ENCODE peak calls at places on chromosome 22, in six cellular contexts. A is non-pigmented ciliary epithelial cell; T is ecto neural progenitor cell; G is stimulated activated CD4-positive, alpha-beta T cell treated with anti-CD3 and anti-CD28 coated beads, Interleukin-12 subunit alpha, Interleukin-12 subunit beta, amount 100 ng/mL, for 48 hours; O is stimulated activated CD8-positive, alpha-beta memory T cell treated with anti-CD3 and anti-CD28 coated beads, Interleukin-15, amount 100 ng/mL, for 24 hours; Z is mesenteric fat pad. W is an unnamed sample.

GRCh38 chr22:31055322-31056159 is 25.6 kb upstream of the SMTN start:
- DNase-seq in A (peak), T (peak), G (no peak), O (no peak), Z (peak), W (no peak)

GRCh38 chr22:22156716-22157499 is 87.7 kb upstream of the VPREB1 start:
- DNase-seq in A (peak), T (no peak), G (peak), O (no peak), Z (no peak), W (peak)

GRCh38 chr22:35896306-35896705 is 132.3 kb downstream of the RBFOX2 start:
- DNase-seq in A (no peak), T (no peak), G (no peak), O (no peak), Z (no peak), W (no peak)

GRCh38 chr22:38221908-38222796 is 20.4 kb downstream of the MAFF start:
- DNase-seq in A (no peak), T (no peak), G (no peak), O (no peak), Z (no peak), W (no peak)

GRCh38 chr22:17430298-17430900 is 61.1 kb downstream of the CECR2 start:
- DNase-seq in A (no peak), T (no peak), G (no peak), O (no peak), Z (no peak), W (no peak)

GRCh38 chr22:33984741-33985287 is 64.5 kb upstream of the LARGE1 start:
- DNase-seq in A (no peak), T (no peak), G (no peak), O (no peak), Z (no peak), W (no peak)

GRCh38 chr22:32564170-32565001 is 89.8 kb downstream of the FBXO7 start:
- DNase-seq in A (no peak), T (no peak), G (no peak), O (no peak), Z (peak), W (no peak)

GRCh38 chr22:50627452-50627913 is 469 bp downstream of the ARSA start:
- DNase-seq in A (no peak), T (no peak), G (no peak), O (no peak), Z (no peak), W (no peak)

GRCh38 chr22:20001082-20001638 is 15.5 kb downstream of the ARVCF start:
- DNase-seq in A (no peak), T (no peak), G (no peak), O (no peak), Z (no peak), W (no peak)

GRCh38 chr22:30453731-30454510 is 17.9 kb downstream of the SEC14L3 start:
- DNase-seq in A (no peak), T (no peak), G (no peak), O (no peak), Z (no peak), W (peak)

GRCh38 chr22:44441401-44442185 is 56.4 kb downstream of the RTL6 start:
- DNase-seq in A (no peak), T (peak), G (no peak), O (no peak), Z (peak), W (no peak)

GRCh38 chr22:23517804-23518380 is 62.2 kb downstream of the IGLL1 start:
- DNase-seq in A (no peak), T (no peak), G (no peak), O (no peak), Z (no peak), W (no peak)

GRCh38 chr22:30701872-30702271 is 7.2 kb downstream of the OSBP2 start:
- DNase-seq in A (no peak), T (no peak), G (no peak), O (no peak), Z (peak), W (no peak)

GRCh38 chr22:19289475-19290161 is 1.9 kb downstream of the CLTCL1 start:
- DNase-seq in A (peak), T (no peak), G (no peak), O (no peak), Z (no peak), W (no peak)

GRCh38 chr22:30294066-30294465 is 4.8 kb upstream of the CASTOR1 start:
- DNase-seq in A (no peak), T (no peak), G (no peak), O (no peak), Z (no peak), W (no peak)

GRCh38 chr22:32852346-32853251 is 51.1 kb downstream of the TIMP3 start:
- DNase-seq in A (no peak), T (no peak), G (no peak), O (no peak), Z (no peak), W (no peak)

GRCh38 chr22:38872172-38872830 is at the start of gene CBX6:
- DNase-seq in A (no peak), T (peak), G (peak), O (peak), Z (peak), W (peak)

GRCh38 chr22:32745251-32745995 is 56.1 kb upstream of the TIMP3 start:
- DNase-seq in A (no peak), T (peak), G (no peak), O (no peak), Z (no peak), W (no peak)

GRCh38 chr22:20199906-20200305 is 49.1 kb upstream of the CCDC188 start:
- DNase-seq in A (no peak), T (no peak), G (no peak), O (no peak), Z (no peak), W (no peak)

GRCh38 chr22:17903564-17904295 is 120.6 kb downstream of the MICAL3 start:
- DNase-seq in A (no peak), T (peak), G (no peak), O (no peak), Z (no peak), W (no peak)

GRCh38 chr22:44309137-44309536 is 3.6 kb downstream of the SHISAL1 start:
- DNase-seq in A (peak), T (no peak), G (no peak), O (no peak), Z (no peak), W (no peak)

GRCh38 chr22:25364736-25365241 is 145.3 kb downstream of the CRYBB2 start:
- DNase-seq in A (no peak), T (no peak), G (no peak), O (no peak), Z (no peak), W (no peak)

GRCh38 chr22:44483878-44484277 is 14.2 kb downstream of the RTL6 start:
- DNase-seq in A (no peak), T (no peak), G (no peak), O (no peak), Z (no peak), W (no peak)

GRCh38 chr22:29689872-29690213 is 30.0 kb upstream of the CABP7 start:
- DNase-seq in A (no peak), T (peak), G (peak), O (no peak), Z (no peak), W (no peak)

GRCh38 chr22:24001314-24001713 is 3.9 kb downstream of the GSTT4 start:
- DNase-seq in A (no peak), T (no peak), G (no peak), O (no peak), Z (no peak), W (no peak)

GRCh38 chr22:24247564-24248344 is 2.9 kb upstream of the GGT5 start:
- DNase-seq in A (peak), T (peak), G (no peak), O (no peak), Z (peak), W (no peak)

GRCh38 chr22:48919187-48919590 is 908.5 kb downstream of the BRD1 start:
- DNase-seq in A (no peak), T (peak), G (no peak), O (no peak), Z (no peak), W (no peak)

GRCh38 chr22:31104869-31105268 is 2.5 kb downstream of the SELENOM start:
- DNase-seq in A (no peak), T (peak), G (no peak), O (no peak), Z (no peak), W (no peak)

GRCh38 chr22:33897621-33897910 is 22.7 kb downstream of the LARGE1 start:
- DNase-seq in A (no peak), T (no peak), G (no peak), O (no peak), Z (no peak), W (no peak)

GRCh38 chr22:27311666-27312566 is 489.6 kb downstream of the MN1 start:
- DNase-seq in A (no peak), T (peak), G (no peak), O (no peak), Z (no peak), W (no peak)

GRCh38 chr22:49271831-49272230 is 555.8 kb downstream of the BRD1 start:
- DNase-seq in A (no peak), T (no peak), G (no peak), O (no peak), Z (peak), W (no peak)

GRCh38 chr22:27011717-27012116 is 354.3 kb downstream of the MIAT start:
- DNase-seq in A (no peak), T (no peak), G (no peak), O (no peak), Z (no peak), W (no peak)

GRCh38 chr22:46044718-46045458 is 67.9 kb upstream of the WNT7B start:
- DNase-seq in A (no peak), T (no peak), G (no peak), O (no peak), Z (peak), W (no peak)

GRCh38 chr22:17726561-17727243 is 47.6 kb downstream of the BID start:
- DNase-seq in A (no peak), T (no peak), G (no peak), O (no peak), Z (peak), W (no peak)

GRCh38 chr22:50150161-50151129 is 20.1 kb upstream of the PANX2 start:
- DNase-seq in A (no peak), T (no peak), G (no peak), O (no peak), Z (no peak), W (no peak)

GRCh38 chr22:49992921-49993648 is 19.5 kb downstream of the IL17REL start:
- DNase-seq in A (no peak), T (peak), G (no peak), O (no peak), Z (peak), W (no peak)

GRCh38 chr22:23060612-23061400 is 9.5 kb upstream of the GNAZ start:
- DNase-seq in A (no peak), T (peak), G (no peak), O (no peak), Z (peak), W (no peak)

GRCh38 chr22:19665784-19666662 is 48.3 kb upstream of the SEPTIN5 start:
- DNase-seq in A (no peak), T (no peak), G (no peak), O (no peak), Z (no peak), W (no peak)